ENCODE peak calls at places on chromosomes 7 and 10, in five cellular contexts. One of them, this sample, is unnamed.

GRCh38 chr10:61836888-61837747 is 64.4 kb upstream of the ARID5B start:
- DNase-seq in BJ: peak
- DNase-seq in lower lobe of right lung: no peak
- DNase-seq in Calu3: no peak
- DNase-seq in GM12865: no peak
- DNase-seq in this sample: no peak

GRCh38 chr7:155154586-155154985 is 84.5 kb downstream of the HTR5A start:
- DNase-seq in BJ: no peak
- DNase-seq in lower lobe of right lung: no peak
- DNase-seq in Calu3: no peak
- DNase-seq in GM12865: no peak
- DNase-seq in this sample: no peak

GRCh38 chr10:100996678-100997363 is 2.8 kb upstream of the LZTS2 start:
- DNase-seq in BJ: no peak
- DNase-seq in lower lobe of right lung: no peak
- DNase-seq in Calu3: peak
- DNase-seq in GM12865: peak
- DNase-seq in this sample: no peak

GRCh38 chr7:115676080-115676479 is 354.5 kb downstream of the TFEC start:
- DNase-seq in BJ: no peak
- DNase-seq in lower lobe of right lung: no peak
- DNase-seq in Calu3: peak
- DNase-seq in GM12865: no peak
- DNase-seq in this sample: no peak

GRCh38 chr10:61357687-61358086 is 95.5 kb downstream of the TMEM26 start:
- DNase-seq in BJ: no peak
- DNase-seq in lower lobe of right lung: no peak
- DNase-seq in Calu3: no peak
- DNase-seq in GM12865: no peak
- DNase-seq in this sample: no peak

GRCh38 chr10:44195120-44196007 is 189.5 kb downstream of the CXCL12 start:
- DNase-seq in BJ: peak
- DNase-seq in lower lobe of right lung: no peak
- DNase-seq in Calu3: no peak
- DNase-seq in GM12865: no peak
- DNase-seq in this sample: no peak

GRCh38 chr7:116906391-116906790 is 44.0 kb downstream of the CAPZA2 start:
- DNase-seq in BJ: no peak
- DNase-seq in lower lobe of right lung: no peak
- DNase-seq in Calu3: no peak
- DNase-seq in GM12865: no peak
- DNase-seq in this sample: no peak

GRCh38 chr10:69438531-69439349 is 12.5 kb upstream of the TSPAN15 start:
- DNase-seq in BJ: no peak
- DNase-seq in lower lobe of right lung: no peak
- DNase-seq in Calu3: peak
- DNase-seq in GM12865: no peak
- DNase-seq in this sample: no peak

GRCh38 chr10:454860-455259 is 234.6 kb downstream of the DIP2C start:
- DNase-seq in BJ: peak
- DNase-seq in lower lobe of right lung: no peak
- DNase-seq in Calu3: peak
- DNase-seq in GM12865: no peak
- DNase-seq in this sample: no peak

GRCh38 chr7:106344861-106345260 is 60.1 kb upstream of the NAMPT start:
- DNase-seq in BJ: no peak
- DNase-seq in lower lobe of right lung: no peak
- DNase-seq in Calu3: no peak
- DNase-seq in GM12865: no peak
- DNase-seq in this sample: no peak

GRCh38 chr7:42502022-42502421 is 265.0 kb upstream of the GLI3 start:
- DNase-seq in BJ: no peak
- DNase-seq in lower lobe of right lung: no peak
- DNase-seq in Calu3: no peak
- DNase-seq in GM12865: no peak
- DNase-seq in this sample: no peak

GRCh38 chr10:72846225-72846624 is 47.3 kb upstream of the OIT3 start:
- DNase-seq in BJ: peak
- DNase-seq in lower lobe of right lung: no peak
- DNase-seq in Calu3: peak
- DNase-seq in GM12865: no peak
- DNase-seq in this sample: no peak

GRCh38 chr10:113132651-113133088 is 182.6 kb downstream of the TCF7L2 start:
- DNase-seq in BJ: no peak
- DNase-seq in lower lobe of right lung: no peak
- DNase-seq in Calu3: no peak
- DNase-seq in GM12865: no peak
- DNase-seq in this sample: no peak

GRCh38 chr10:7891634-7892033 is 73.3 kb downstream of the TAF3 start:
- DNase-seq in BJ: no peak
- DNase-seq in lower lobe of right lung: no peak
- DNase-seq in Calu3: no peak
- DNase-seq in GM12865: no peak
- DNase-seq in this sample: no peak

GRCh38 chr7:101172005-101172853 is 6.9 kb upstream of the VGF start:
- DNase-seq in BJ: no peak
- DNase-seq in lower lobe of right lung: no peak
- DNase-seq in Calu3: no peak
- DNase-seq in GM12865: no peak
- DNase-seq in this sample: no peak

GRCh38 chr7:102284891-102285540 is 1.7 kb upstream of the SH2B2 start:
- DNase-seq in BJ: no peak
- DNase-seq in lower lobe of right lung: peak
- DNase-seq in Calu3: no peak
- DNase-seq in GM12865: no peak
- DNase-seq in this sample: no peak

GRCh38 chr10:62610649-62611229 is 193.8 kb upstream of the ADO start:
- DNase-seq in BJ: no peak
- DNase-seq in lower lobe of right lung: peak
- DNase-seq in Calu3: peak
- DNase-seq in GM12865: peak
- DNase-seq in this sample: peak

GRCh38 chr10:130580975-130581374 is 444.8 kb downstream of the GLRX3 start:
- DNase-seq in BJ: no peak
- DNase-seq in lower lobe of right lung: no peak
- DNase-seq in Calu3: no peak
- DNase-seq in GM12865: no peak
- DNase-seq in this sample: no peak

GRCh38 chr7:155918720-155919399 is 106.6 kb upstream of the SHH start:
- DNase-seq in BJ: no peak
- DNase-seq in lower lobe of right lung: no peak
- DNase-seq in Calu3: peak
- DNase-seq in GM12865: no peak
- DNase-seq in this sample: no peak

GRCh38 chr7:17369686-17370426 is 71.4 kb downstream of the AHR start:
- DNase-seq in BJ: peak
- DNase-seq in lower lobe of right lung: no peak
- DNase-seq in Calu3: peak
- DNase-seq in GM12865: no peak
- DNase-seq in this sample: no peak

GRCh38 chr10:132678436-132679216 is 107.3 kb downstream of the NKX6-2 start:
- DNase-seq in BJ: no peak
- DNase-seq in lower lobe of right lung: peak
- DNase-seq in Calu3: no peak
- DNase-seq in GM12865: no peak
- DNase-seq in this sample: no peak

GRCh38 chr10:91798736-91799579 is 732 bp downstream of the TNKS2 start:
- DNase-seq in BJ: peak
- DNase-seq in lower lobe of right lung: peak
- DNase-seq in Calu3: peak
- DNase-seq in GM12865: peak
- DNase-seq in this sample: no peak

GRCh38 chr10:76973515-76974289 is 663.9 kb downstream of the KCNMA1 start:
- DNase-seq in BJ: peak
- DNase-seq in lower lobe of right lung: no peak
- DNase-seq in Calu3: no peak
- DNase-seq in GM12865: no peak
- DNase-seq in this sample: no peak

GRCh38 chr7:137753067-137753466 is 93.7 kb downstream of the DGKI start:
- DNase-seq in BJ: no peak
- DNase-seq in lower lobe of right lung: no peak
- DNase-seq in Calu3: no peak
- DNase-seq in GM12865: no peak
- DNase-seq in this sample: no peak

This sample was measured in iPS DF 19.7.